ENCODE peak calls at places on chromosomes 6 and 20, in ten cellular contexts. L is AG09309; B is heart left ventricle; V is DMS79 treated with DMSO at 0.1 percent for 48 hours; W is COR-L47; Q is posterior cingulate gyrus; T is adipocyte; C is stimulated activated CD4-positive, alpha-beta T cell treated with anti-CD3 and anti-CD28 coated beads, Interleukin-4, amount 100 ng/mL, for 48 hours; Z is effector memory CD8-positive, alpha-beta T cell; E is fibroblast of lung. Y is an unnamed sample.

GRCh38 chr6:163956571-163957407 is 542.3 kb downstream of the QKI start:
- DNase-seq in Q (peak; percentile 88), V (no peak), L (peak; percentile 21), E (peak; percentile 73), Z (peak; percentile 42), T (peak; percentile 92), W (peak; percentile 24), B (peak; percentile 86), C (peak; percentile 34), Y (peak; percentile 49)

GRCh38 chr6:139905404-139906052 is 531.1 kb upstream of the CITED2 start:
- DNase-seq in C (no peak), L (no peak), Q (no peak), Z (no peak), E (no peak), V (no peak), B (no peak), W (no peak), T (peak; percentile 76), Y (no peak)

GRCh38 chr6:134910596-134910935 is 39.3 kb downstream of the ALDH8A1 start:
- DNase-seq in V (no peak), E (peak; percentile 17), C (no peak), Z (no peak), T (no peak), B (no peak), L (no peak), Q (no peak), W (no peak), Y (no peak)

GRCh38 chr6:93036835-93037234 is 382.5 kb downstream of the EPHA7 start:
- DNase-seq in C (no peak), B (no peak), Q (no peak), L (no peak), E (peak; percentile 14), Z (no peak), W (peak; percentile 10), V (no peak), T (no peak), Y (no peak)

GRCh38 chr6:107763959-107764358 is 60.2 kb downstream of the SCML4 start:
- DNase-seq in W (no peak), C (no peak), E (peak; percentile 85), Q (no peak), L (no peak), Z (no peak), V (no peak), T (peak; percentile 9), B (no peak), Y (no peak)

GRCh38 chr6:29949934-29950333 is 7.6 kb downstream of the HLA-A start:
- DNase-seq in C (no peak), L (no peak), E (no peak), V (no peak), T (no peak), B (no peak), Z (no peak), Q (no peak), W (no peak), Y (no peak)

GRCh38 chr6:16243055-16243454 is 4.7 kb downstream of the GMPR start:
- DNase-seq in E (peak; percentile 92), T (peak; percentile 83), C (no peak), W (no peak), V (no peak), Z (no peak), Q (no peak), B (peak; percentile 33), L (peak; percentile 49), Y (peak; percentile 96)

GRCh38 chr20:51326241-51326819 is 216.2 kb downstream of the NFATC2 start:
- DNase-seq in W (peak; percentile 31), C (peak; percentile 38), Q (no peak), Z (peak; percentile 19), T (peak; percentile 60), E (peak; percentile 45), L (no peak), B (no peak), V (peak; percentile 1), Y (no peak)

GRCh38 chr20:42714298-42715141 is 475.2 kb downstream of the PTPRT start:
- DNase-seq in Z (no peak), W (no peak), T (no peak), E (no peak), C (no peak), V (peak; percentile 16), B (no peak), L (no peak), Q (no peak), Y (no peak)

GRCh38 chr6:34176261-34177031 is 30.6 kb upstream of the GRM4 start:
- DNase-seq in T (no peak), B (no peak), Q (peak; percentile 31), E (no peak), W (no peak), Z (no peak), C (no peak), V (no peak), L (no peak), Y (no peak)

Y was measured in foreskin melanocyte.